ENCODE peak calls at places on chromosomes 5 and 9, in six cellular contexts. I, Q, E, Z, R and N are unnamed samples.
A peak's percentile ranks its signal among the peaks of the same experiment; 100 is the strongest.

GRCh38 chr5:128537306-128537998 is 593 bp downstream of the FBN2 start:
- DNase-seq in I (peak; percentile 55), Q (peak; percentile 26), E (peak; percentile 54), Z (no peak), R (no peak), N (no peak)

GRCh38 chr9:83007521-83008300 is 55.2 kb downstream of the RASEF start:
- DNase-seq in I (no peak), Q (no peak), E (no peak), Z (no peak), R (no peak), N (no peak)

GRCh38 chr9:93116049-93116961 is 17.7 kb downstream of the NINJ1 start:
- DNase-seq in I (peak; percentile 90), Q (no peak), E (peak; percentile 85), Z (no peak), R (no peak), N (no peak)

GRCh38 chr5:181054871-181055494 is 14.9 kb downstream of the BTNL9 start:
- DNase-seq in I (no peak), Q (no peak), E (no peak), Z (no peak), R (no peak), N (no peak)

GRCh38 chr5:72486371-72486770 is 20.8 kb downstream of the ZNF366 start:
- DNase-seq in I (no peak), Q (no peak), E (no peak), Z (no peak), R (no peak), N (no peak)

GRCh38 chr5:104172976-104173375 is 610.4 kb upstream of the NUDT12 start:
- DNase-seq in I (no peak), Q (no peak), E (no peak), Z (no peak), R (no peak), N (no peak)

GRCh38 chr5:59354274-59354673 is 539.3 kb downstream of the PDE4D start:
- DNase-seq in I (no peak), Q (no peak), E (no peak), Z (no peak), R (no peak), N (no peak)

GRCh38 chr5:127887282-127887681 is 184.1 kb downstream of the CCDC192 start:
- DNase-seq in I (no peak), Q (no peak), E (no peak), Z (no peak), R (no peak), N (no peak)

GRCh38 chr5:118987988-118988945 is at the start of gene DTWD2:
- DNase-seq in I (peak; percentile 95), Q (peak; percentile 95), E (peak; percentile 98), Z (peak; percentile 81), R (peak; percentile 95), N (peak; percentile 95)

GRCh38 chr5:135456238-135457099 is 4.3 kb upstream of the TIFAB start:
- DNase-seq in I (peak; percentile 76), Q (no peak), E (peak; percentile 71), Z (peak; percentile 68), R (no peak), N (no peak)

GRCh38 chr5:117731445-117731844 is 1156.8 kb upstream of the SEMA6A start:
- DNase-seq in I (no peak), Q (no peak), E (no peak), Z (no peak), R (no peak), N (no peak)

GRCh38 chr9:116543731-116544400 is 143.2 kb upstream of the TRIM32 start:
- DNase-seq in I (no peak), Q (no peak), E (peak; percentile 77), Z (no peak), R (no peak), N (no peak)

GRCh38 chr9:121281614-121282291 is 13.8 kb downstream of the GSN start:
- DNase-seq in I (peak; percentile 95), Q (peak; percentile 71), E (peak; percentile 97), Z (no peak), R (no peak), N (no peak)

GRCh38 chr9:5557606-5558587 is 47.6 kb downstream of the PDCD1LG2 start:
- DNase-seq in I (peak; percentile 79), Q (no peak), E (peak; percentile 80), Z (no peak), R (peak; percentile 51), N (peak; percentile 59)

GRCh38 chr9:35706951-35707350 is 17.2 kb upstream of the TPM2 start:
- DNase-seq in I (no peak), Q (no peak), E (no peak), Z (no peak), R (no peak), N (no peak)
- H3K4me1 ChIP-seq in I (no peaks in the 10 kb centered on the region), Q (no peaks in the 10 kb centered on the region), E (no peaks in the 10 kb centered on the region), Z (peaks cover 3% of the 10 kb centered on the region), R (no peaks in the 10 kb centered on the region), N (no peaks in the 10 kb centered on the region)

GRCh38 chr9:129283705-129284606 is 105.9 kb upstream of the IER5L start:
- DNase-seq in I (peak; percentile 53), Q (no peak), E (no peak), Z (no peak), R (no peak), N (no peak)

GRCh38 chr9:129281506-129282145 is 103.6 kb upstream of the IER5L start:
- DNase-seq in I (peak; percentile 49), Q (no peak), E (no peak), Z (no peak), R (no peak), N (no peak)

GRCh38 chr9:129282308-129283211 is 104.5 kb upstream of the IER5L start:
- DNase-seq in I (peak; percentile 60), Q (no peak), E (no peak), Z (no peak), R (no peak), N (no peak)

GRCh38 chr9:129284607-129285291 is 106.7 kb upstream of the IER5L start:
- DNase-seq in I (peak; percentile 58), Q (no peak), E (peak; percentile 13), Z (no peak), R (no peak), N (no peak)

GRCh38 chr9:129283290-129283691 is 105.2 kb upstream of the IER5L start:
- DNase-seq in I (peak; percentile 65), Q (no peak), E (no peak), Z (no peak), R (no peak), N (no peak)
- H3K4me3 ChIP-seq in I (peak overlapping the region; percentile 32), Q (no peak overlapping the region), E (peak overlapping the region; percentile 39), Z (no peak overlapping the region), R (no peak overlapping the region), N (no peak overlapping the region)

GRCh38 chr5:94748212-94748611 is 129.7 kb downstream of the SLF1 start:
- DNase-seq in I (no peak), Q (no peak), E (no peak), Z (no peak), R (no peak), N (no peak)
- H3K27ac ChIP-seq in I (no peak overlapping the region), Q (no peak overlapping the region), E (no peak overlapping the region), Z (no peak overlapping the region), R (no peak overlapping the region), N (no peak overlapping the region)

GRCh38 chr5:113115956-113116355 is 139.4 kb downstream of the DCP2 start:
- DNase-seq in I (no peak), Q (no peak), E (no peak), Z (no peak), R (no peak), N (no peak)
- H3K4me1 ChIP-seq in I (peaks cover 4% of the 10 kb centered on the region), Q (no peaks in the 10 kb centered on the region), E (peaks cover 30% of the 10 kb centered on the region), Z (no peaks in the 10 kb centered on the region), R (no peaks in the 10 kb centered on the region), N (no peaks in the 10 kb centered on the region)